ENCODE peak calls at places on chromosomes 13 and 19, in four cellular contexts. E is CD8-positive, alpha-beta T cell; U is ovary; R is heart right ventricle. P is an unnamed sample.
A peak's percentile ranks its signal among the peaks of the same experiment; 100 is the strongest.

GRCh38 chr13:29165216-29165615 is 345.1 kb downstream of the MTUS2 start:
- DNase-seq in E (no peak), U (no peak), R (no peak), P (no peak)

GRCh38 chr19:40549007-40549708 is 27.5 kb upstream of the SHKBP1 start:
- DNase-seq in E (peak; percentile 74), U (peak; percentile 52), R (peak; percentile 66), P (peak; percentile 84)

GRCh38 chr19:4191044-4191443 is 8.6 kb downstream of the ANKRD24 start:
- DNase-seq in E (no peak), U (no peak), R (no peak), P (no peak)

GRCh38 chr13:97257800-97258799 is 36.0 kb downstream of the MBNL2 start:
- DNase-seq in E (no peak), U (no peak), R (peak; percentile 47), P (peak; percentile 56)

GRCh38 chr19:54481326-54481930 is 8.3 kb upstream of the CDC42EP5 start:
- DNase-seq in E (peak; percentile 61), U (no peak), R (no peak), P (peak; percentile 64)

GRCh38 chr19:42313096-42313839 is at the start of gene TMEM145:
- DNase-seq in E (no peak), U (peak; percentile 42), R (no peak), P (peak; percentile 53)

GRCh38 chr13:79688741-79689140 is 207.8 kb downstream of the NDFIP2 start:
- DNase-seq in E (no peak), U (no peak), R (no peak), P (no peak)

GRCh38 chr13:113342820-113343691 is 20.9 kb downstream of the GRTP1 start:
- DNase-seq in E (no peak), U (peak; percentile 8), R (no peak), P (no peak)

GRCh38 chr19:33259532-33259931 is 33.9 kb upstream of the SLC7A10 start:
- DNase-seq in E (no peak), U (no peak), R (no peak), P (no peak)

GRCh38 chr19:28466107-28467045 is 746.6 kb downstream of the UQCRFS1 start:
- DNase-seq in E (peak; percentile 73), U (peak; percentile 24), R (peak; percentile 45), P (peak; percentile 78)

GRCh38 chr13:106636492-106636891 is 68.6 kb upstream of the ARGLU1 start:
- DNase-seq in E (no peak), U (no peak), R (no peak), P (no peak)

GRCh38 chr19:40302224-40303011 is 17.3 kb upstream of the AKT2 start:
- DNase-seq in E (no peak), U (no peak), R (no peak), P (no peak)

GRCh38 chr13:21458457-21458815 is 667 bp downstream of the ZDHHC20 start:
- DNase-seq in E (peak; percentile 63), U (peak; percentile 47), R (peak; percentile 35), P (peak; percentile 28)

GRCh38 chr13:27666951-27667350 is 45.3 kb downstream of the POLR1D start:
- DNase-seq in E (no peak), U (no peak), R (no peak), P (no peak)

GRCh38 chr13:101979825-101980224 is 422.0 kb downstream of the FGF14 start:
- DNase-seq in E (no peak), U (no peak), R (no peak), P (no peak)

GRCh38 chr13:79530270-79530669 is 49.3 kb downstream of the NDFIP2 start:
- DNase-seq in E (no peak), U (no peak), R (no peak), P (no peak)

GRCh38 chr13:113777311-113778260 is 18.6 kb downstream of the TMEM255B start:
- DNase-seq in E (no peak), U (no peak), R (no peak), P (peak; percentile 33)

GRCh38 chr13:94825507-94825906 is 113.2 kb upstream of the SOX21 start:
- DNase-seq in E (no peak), U (peak; percentile 53), R (peak; percentile 27), P (no peak)

GRCh38 chr13:48096670-48097069 is 1.8 kb upstream of the MED4 start:
- DNase-seq in E (no peak), U (no peak), R (no peak), P (no peak)

GRCh38 chr13:58313219-58313618 is 681.7 kb downstream of the PCDH17 start:
- DNase-seq in E (no peak), U (no peak), R (no peak), P (no peak)

GRCh38 chr19:45884682-45885555 is 1.0 kb downstream of the IRF2BP1 start:
- DNase-seq in E (no peak), U (peak; percentile 58), R (peak; percentile 31), P (no peak)

GRCh38 chr19:2734589-2735288 is 5.1 kb downstream of the SLC39A3 start:
- DNase-seq in E (no peak), U (no peak), R (no peak), P (no peak)

GRCh38 chr19:56245062-56245740 is 27.3 kb upstream of the EDDM13 start:
- DNase-seq in E (no peak), U (no peak), R (no peak), P (no peak)

GRCh38 chr19:49020931-49021895 is 2.9 kb downstream of the CGB3 start:
- DNase-seq in E (no peak), U (no peak), R (no peak), P (no peak)

GRCh38 chr13:110455941-110456340 is 105.6 kb downstream of the RAB20 start:
- DNase-seq in E (peak; percentile 72), U (peak; percentile 82), R (peak; percentile 64), P (peak; percentile 59)

GRCh38 chr19:35306473-35307246 is 14.7 kb downstream of the MAG start:
- DNase-seq in E (no peak), U (no peak), R (no peak), P (peak; percentile 37)
- TF ChIP-seq CTCF in E (no peak), U (no peak), R (no peak), P (no peak)

DNA sequence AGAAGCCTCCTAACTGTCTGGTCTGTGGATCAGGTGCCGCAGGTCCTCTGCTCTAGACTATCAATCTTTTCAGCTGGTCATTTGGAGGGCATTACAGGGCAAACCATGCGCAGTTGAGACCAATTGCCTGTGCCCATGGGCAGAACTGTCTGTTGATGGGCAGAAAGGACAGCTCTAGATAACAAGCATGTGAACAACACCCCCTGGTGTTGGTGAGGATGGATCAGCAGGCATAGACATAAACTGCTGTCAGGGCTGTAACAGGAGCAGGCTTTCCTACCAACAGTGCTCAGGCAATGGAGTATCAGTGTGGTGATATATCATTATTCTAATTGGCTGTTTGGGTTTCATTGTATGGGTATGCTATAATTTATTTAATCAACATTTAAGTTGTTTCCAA is 104.7 kb upstream of the KL start:
- DNase-seq in E (no peak), U (no peak), R (no peak), P (peak; percentile 36)
- TF ChIP-seq CTCF in E (no peak), U (no peak), R (peak; percentile 32), P (no peak)

GRCh38 chr19:18558595-18558994 is 925 bp downstream of the KXD1 start:
- DNase-seq in E (no peak), U (no peak), R (no peak), P (no peak)

GRCh38 chr19:18558202-18558555 is 509 bp downstream of the KXD1 start:
- DNase-seq in E (no peak), U (no peak), R (no peak), P (no peak)

GRCh38 chr19:18559685-18560084 is 2.0 kb downstream of the KXD1 start:
- DNase-seq in E (no peak), U (no peak), R (no peak), P (no peak)

GRCh38 chr19:18562086-18562485 is 4.4 kb downstream of the KXD1 start:
- DNase-seq in E (no peak), U (no peak), R (peak; percentile 40), P (no peak)

DNA sequence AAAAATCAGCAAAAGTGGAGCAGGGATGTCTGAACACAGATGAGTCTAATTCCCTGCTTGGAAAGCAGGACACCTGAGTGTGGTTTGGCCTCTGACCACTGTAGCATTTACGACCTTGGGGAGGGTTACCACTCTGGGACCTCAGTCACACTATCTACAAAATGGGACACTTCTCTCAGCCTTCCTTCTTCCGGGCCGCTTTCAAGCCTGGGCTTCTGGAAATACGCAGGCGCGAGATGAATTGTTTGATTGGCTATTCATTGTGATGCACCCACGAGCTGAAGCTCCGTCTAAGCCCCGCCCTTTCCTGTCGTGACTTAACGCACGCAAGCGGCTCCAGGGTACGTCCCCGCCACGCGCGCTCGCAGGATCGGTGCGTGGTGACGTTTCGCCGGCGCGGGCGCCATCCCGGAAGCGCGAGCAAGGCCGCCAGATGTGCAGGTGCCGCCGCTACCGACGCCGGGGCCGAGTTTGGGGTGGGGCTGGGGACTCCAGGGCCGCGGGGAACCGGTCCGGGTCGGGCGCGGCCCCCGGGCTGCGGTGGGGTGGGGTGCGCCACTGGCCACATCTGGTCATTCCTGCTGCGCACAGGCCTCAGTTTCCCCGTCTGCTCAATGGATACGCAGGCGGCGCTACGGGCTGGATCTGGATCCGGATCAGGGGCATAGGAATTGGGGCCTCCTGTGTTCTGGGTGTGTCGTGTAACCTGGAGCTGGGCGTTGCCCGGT is at the start of gene KXD1:
- DNase-seq in E (peak; percentile 97), U (peak; percentile 95), R (peak; percentile 96), P (peak; percentile 79)
- TF ChIP-seq CTCF in E (no peak), U (no peak), R (no peak), P (no peak)

DNA sequence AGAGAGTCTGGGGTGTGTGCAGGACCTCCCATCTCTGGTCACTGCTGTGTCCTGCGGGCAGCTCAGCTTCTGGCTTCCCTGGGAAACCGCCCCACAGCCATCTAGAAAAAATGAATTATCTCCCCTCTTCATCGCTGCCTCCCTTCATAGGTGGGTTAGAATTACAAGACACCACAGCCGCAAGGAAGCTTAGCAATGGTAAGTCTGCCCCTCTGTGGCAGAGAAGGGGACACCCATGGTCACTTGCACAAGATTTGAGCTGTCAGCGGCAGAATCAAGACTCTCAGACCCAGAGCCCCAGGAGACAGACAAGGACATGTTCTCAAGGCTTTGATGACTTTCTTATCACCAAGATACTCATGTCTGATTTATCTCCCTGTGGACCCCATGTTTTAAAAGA is 110.8 kb upstream of the PABPC3 start:
- DNase-seq in E (no peak), U (no peak), R (no peak), P (no peak)
- TF ChIP-seq CTCF in E (no peak), U (no peak), R (no peak), P (no peak)

GRCh38 chr19:50546527-50547221 is 21.6 kb downstream of the LRRC4B start:
- DNase-seq in E (no peak), U (no peak), R (no peak), P (no peak)

GRCh38 chr19:50549059-50549926 is 18.9 kb downstream of the LRRC4B start:
- DNase-seq in E (no peak), U (no peak), R (no peak), P (no peak)

GRCh38 chr19:50548191-50549058 is 19.8 kb downstream of the LRRC4B start:
- DNase-seq in E (no peak), U (no peak), R (no peak), P (no peak)

GRCh38 chr19:50549927-50550593 is 18.2 kb downstream of the LRRC4B start:
- DNase-seq in E (no peak), U (no peak), R (no peak), P (no peak)

GRCh38 chr19:50547385-50548190 is 20.6 kb downstream of the LRRC4B start:
- DNase-seq in E (no peak), U (no peak), R (no peak), P (no peak)
- TF ChIP-seq CTCF in E (no peak), U (no peak), R (no peak), P (no peak)

GRCh38 chr19:1284979-1285736 is 515 bp upstream of the EFNA2 start:
- DNase-seq in E (no peak), U (no peak), R (no peak), P (no peak)
- TF ChIP-seq CTCF in E (no peak), U (no peak), R (no peak), P (no peak)

P was measured in endothelial cell.